ENCODE peak calls at places on chromosomes 6 and 20, in five cellular contexts. One of them, this sample, is unnamed.

GRCh38 chr6:142934190-142934589 is 10.8 kb downstream of the HIVEP2 start:
- DNase-seq in osteoblast: no peak
- DNase-seq in H9: no peak
- DNase-seq in HepG2: no peak
- DNase-seq in fibroblast of lung: no peak
- DNase-seq in this sample: no peak

GRCh38 chr6:14709900-14710299 is 536.0 kb upstream of the JARID2 start:
- DNase-seq in H9: no peak
- DNase-seq in fibroblast of lung: no peak
- DNase-seq in HepG2: no peak
- DNase-seq in osteoblast: no peak
- DNase-seq in this sample: no peak

GRCh38 chr6:158674342-158674969 is 24.6 kb downstream of the SYTL3 start:
- DNase-seq in osteoblast: peak; percentile 43
- DNase-seq in H9: no peak
- DNase-seq in HepG2: no peak
- DNase-seq in fibroblast of lung: no peak
- DNase-seq in this sample: no peak

GRCh38 chr20:56513807-56514150 is 10.8 kb upstream of the FAM209A start:
- DNase-seq in fibroblast of lung: no peak
- DNase-seq in H9: no peak
- DNase-seq in HepG2: no peak
- DNase-seq in osteoblast: no peak
- DNase-seq in this sample: no peak

GRCh38 chr6:124356811-124357210 is 553.1 kb downstream of the NKAIN2 start:
- DNase-seq in HepG2: no peak
- DNase-seq in H9: no peak
- DNase-seq in osteoblast: no peak
- DNase-seq in fibroblast of lung: no peak
- DNase-seq in this sample: no peak

GRCh38 chr6:137927777-137928218 is 60.7 kb downstream of the TNFAIP3 start:
- DNase-seq in HepG2: no peak
- DNase-seq in fibroblast of lung: peak; percentile 15
- DNase-seq in osteoblast: no peak
- DNase-seq in H9: no peak
- DNase-seq in this sample: peak; percentile 52

GRCh38 chr6:133977983-133978895 is 25.2 kb downstream of the TBPL1 start:
- DNase-seq in fibroblast of lung: peak; percentile 79
- DNase-seq in H9: no peak
- DNase-seq in HepG2: no peak
- DNase-seq in osteoblast: no peak
- DNase-seq in this sample: peak; percentile 59

GRCh38 chr20:52196845-52197244 is 5.3 kb upstream of the ZFP64 start:
- DNase-seq in osteoblast: no peak
- DNase-seq in HepG2: no peak
- DNase-seq in fibroblast of lung: no peak
- DNase-seq in H9: no peak
- DNase-seq in this sample: no peak

GRCh38 chr6:73525546-73526330 is 4.9 kb upstream of the EEF1A1 start:
- DNase-seq in fibroblast of lung: peak; percentile 18
- DNase-seq in HepG2: no peak
- DNase-seq in osteoblast: no peak
- DNase-seq in H9: no peak
- DNase-seq in this sample: no peak

GRCh38 chr6:139376604-139377218 is 2.3 kb upstream of the CITED2 start:
- DNase-seq in osteoblast: no peak
- DNase-seq in fibroblast of lung: peak; percentile 68
- DNase-seq in HepG2: peak; percentile 48
- DNase-seq in H9: no peak
- DNase-seq in this sample: peak; percentile 6

GRCh38 chr6:168196881-168197635 is 118.0 kb upstream of the FRMD1 start:
- DNase-seq in osteoblast: no peak
- DNase-seq in fibroblast of lung: no peak
- DNase-seq in H9: peak; percentile 20
- DNase-seq in HepG2: no peak
- DNase-seq in this sample: no peak

GRCh38 chr20:63562461-63563185 is 8.7 kb downstream of the FNDC11 start:
- DNase-seq in HepG2: no peak
- DNase-seq in fibroblast of lung: no peak
- DNase-seq in H9: no peak
- DNase-seq in osteoblast: no peak
- DNase-seq in this sample: no peak

GRCh38 chr6:41527721-41528408 is 18.3 kb upstream of the FOXP4 start:
- DNase-seq in H9: no peak
- DNase-seq in osteoblast: peak; percentile 90
- DNase-seq in HepG2: peak; percentile 41
- DNase-seq in fibroblast of lung: peak; percentile 7
- DNase-seq in this sample: peak; percentile 48

GRCh38 chr6:40631760-40632159 is 44.6 kb upstream of the LRFN2 start:
- DNase-seq in HepG2: no peak
- DNase-seq in fibroblast of lung: no peak
- DNase-seq in osteoblast: no peak
- DNase-seq in H9: no peak
- DNase-seq in this sample: no peak

GRCh38 chr6:15453622-15454021 is 207.8 kb downstream of the JARID2 start:
- DNase-seq in osteoblast: no peak
- DNase-seq in fibroblast of lung: no peak
- DNase-seq in H9: no peak
- DNase-seq in HepG2: no peak
- DNase-seq in this sample: no peak

GRCh38 chr6:144349690-144350132 is 64.6 kb downstream of the UTRN start:
- DNase-seq in H9: no peak
- DNase-seq in fibroblast of lung: peak; percentile 42
- DNase-seq in osteoblast: peak; percentile 81
- DNase-seq in HepG2: peak; percentile 81
- DNase-seq in this sample: peak; percentile 100

GRCh38 chr6:74091133-74091793 is 395.3 kb downstream of the CD109 start:
- DNase-seq in HepG2: peak; percentile 45
- DNase-seq in H9: no peak
- DNase-seq in osteoblast: no peak
- DNase-seq in fibroblast of lung: peak; percentile 63
- DNase-seq in this sample: peak; percentile 57

GRCh38 chr20:23086931-23087411 is 847 bp upstream of the CD93 start:
- DNase-seq in HepG2: no peak
- DNase-seq in fibroblast of lung: no peak
- DNase-seq in H9: no peak
- DNase-seq in osteoblast: peak; percentile 80
- DNase-seq in this sample: peak; percentile 69

GRCh38 chr6:44800171-44800671 is 412.7 kb downstream of the CDC5L start:
- DNase-seq in fibroblast of lung: peak; percentile 55
- DNase-seq in HepG2: peak; percentile 18
- DNase-seq in H9: no peak
- DNase-seq in osteoblast: peak; percentile 76
- DNase-seq in this sample: no peak

GRCh38 chr6:28775405-28776129 is 148.2 kb downstream of the TRIM27 start:
- DNase-seq in fibroblast of lung: no peak
- DNase-seq in H9: peak; percentile 54
- DNase-seq in osteoblast: no peak
- DNase-seq in HepG2: no peak
- DNase-seq in this sample: no peak

GRCh38 chr6:147699637-147700036 is 191.1 kb downstream of the SAMD5 start:
- DNase-seq in HepG2: no peak
- DNase-seq in fibroblast of lung: peak; percentile 54
- DNase-seq in H9: no peak
- DNase-seq in osteoblast: no peak
- DNase-seq in this sample: peak; percentile 55

GRCh38 chr6:96947055-96947454 is 22.5 kb downstream of the KLHL32 start:
- DNase-seq in H9: no peak
- DNase-seq in osteoblast: no peak
- DNase-seq in fibroblast of lung: no peak
- DNase-seq in HepG2: no peak
- DNase-seq in this sample: no peak

GRCh38 chr6:4225207-4225872 is 90.0 kb upstream of the ECI2 start:
- DNase-seq in H9: peak; percentile 40
- DNase-seq in fibroblast of lung: peak; percentile 31
- DNase-seq in HepG2: peak; percentile 27
- DNase-seq in osteoblast: no peak
- DNase-seq in this sample: no peak

GRCh38 chr6:136950436-136950835 is 28.3 kb downstream of the SLC35D3 start:
- DNase-seq in H9: no peak
- DNase-seq in osteoblast: no peak
- DNase-seq in HepG2: no peak
- DNase-seq in fibroblast of lung: no peak
- DNase-seq in this sample: no peak

GRCh38 chr6:14849224-14849623 is 396.6 kb upstream of the JARID2 start:
- DNase-seq in osteoblast: peak; percentile 66
- DNase-seq in H9: no peak
- DNase-seq in fibroblast of lung: no peak
- DNase-seq in HepG2: no peak
- DNase-seq in this sample: no peak

GRCh38 chr6:42547407-42548329 is 16.2 kb upstream of the UBR2 start:
- DNase-seq in H9: peak; percentile 86
- DNase-seq in HepG2: peak; percentile 48
- DNase-seq in fibroblast of lung: peak; percentile 80
- DNase-seq in osteoblast: peak; percentile 98
- DNase-seq in this sample: peak; percentile 87

GRCh38 chr20:208937-209566 is 18.0 kb upstream of the DEFB129 start:
- DNase-seq in H9: no peak
- DNase-seq in fibroblast of lung: peak; percentile 83
- DNase-seq in osteoblast: peak; percentile 60
- DNase-seq in HepG2: peak; percentile 64
- DNase-seq in this sample: peak; percentile 66

GRCh38 chr20:13684566-13685222 is 46.0 kb upstream of the TASP1 start:
- DNase-seq in HepG2: no peak
- DNase-seq in H9: no peak
- DNase-seq in osteoblast: peak; percentile 78
- DNase-seq in fibroblast of lung: no peak
- DNase-seq in this sample: no peak

GRCh38 chr6:40373267-40373666 is 213.9 kb downstream of the LRFN2 start:
- DNase-seq in HepG2: no peak
- DNase-seq in H9: no peak
- DNase-seq in osteoblast: no peak
- DNase-seq in fibroblast of lung: no peak
- DNase-seq in this sample: no peak

GRCh38 chr6:7505196-7505699 is 36.2 kb upstream of the DSP start:
- DNase-seq in osteoblast: peak; percentile 81
- DNase-seq in H9: peak; percentile 92
- DNase-seq in HepG2: peak; percentile 65
- DNase-seq in fibroblast of lung: peak; percentile 12
- DNase-seq in this sample: peak; percentile 6

GRCh38 chr20:6664574-6664973 is 102.9 kb upstream of the BMP2 start:
- DNase-seq in osteoblast: no peak
- DNase-seq in fibroblast of lung: no peak
- DNase-seq in HepG2: no peak
- DNase-seq in H9: no peak
- DNase-seq in this sample: no peak

GRCh38 chr6:90110971-90111370 is 185.7 kb downstream of the BACH2 start:
- DNase-seq in fibroblast of lung: no peak
- DNase-seq in HepG2: no peak
- DNase-seq in H9: no peak
- DNase-seq in osteoblast: no peak
- DNase-seq in this sample: no peak

GRCh38 chr6:16338577-16339262 is 100.3 kb downstream of the GMPR start:
- DNase-seq in HepG2: no peak
- DNase-seq in fibroblast of lung: peak; percentile 99
- DNase-seq in H9: no peak
- DNase-seq in osteoblast: peak; percentile 98
- DNase-seq in this sample: peak; percentile 98

GRCh38 chr6:159996626-159997497 is 28.0 kb downstream of the IGF2R start:
- DNase-seq in osteoblast: no peak
- DNase-seq in fibroblast of lung: no peak
- DNase-seq in HepG2: no peak
- DNase-seq in H9: no peak
- DNase-seq in this sample: no peak
- H3K79me2 ChIP-seq in osteoblast: peaks cover 97% of the 10 kb centered on the region
- H3K79me2 ChIP-seq in fibroblast of lung: peaks cover 47% of the 10 kb centered on the region
- H3K79me2 ChIP-seq in HepG2: peaks cover 98% of the 10 kb centered on the region
- H3K79me2 ChIP-seq in H9: peaks cover 12% of the 10 kb centered on the region
- H3K79me2 ChIP-seq in this sample: peaks cover 2% of the 10 kb centered on the region

GRCh38 chr20:40692240-40693011 is 3.4 kb upstream of the MAFB start:
- DNase-seq in HepG2: no peak
- DNase-seq in fibroblast of lung: no peak
- DNase-seq in H9: peak; percentile 38
- DNase-seq in osteoblast: no peak
- DNase-seq in this sample: no peak
- H3K27me3 ChIP-seq in HepG2: peaks cover 33% of the 10 kb centered on the region
- H3K27me3 ChIP-seq in fibroblast of lung: peaks cover 20% of the 10 kb centered on the region
- H3K27me3 ChIP-seq in H9: peaks cover 73% of the 10 kb centered on the region
- H3K27me3 ChIP-seq in osteoblast: peaks cover 29% of the 10 kb centered on the region
- H3K27me3 ChIP-seq in this sample: peaks cover 52% of the 10 kb centered on the region

GRCh38 chr6:37994238-37994637 is 174.7 kb downstream of the ZFAND3 start:
- DNase-seq in osteoblast: peak; percentile 45
- DNase-seq in H9: no peak
- DNase-seq in HepG2: no peak
- DNase-seq in fibroblast of lung: no peak
- DNase-seq in this sample: peak; percentile 52
- H3K79me2 ChIP-seq in osteoblast: peaks cover 95% of the 10 kb centered on the region
- H3K79me2 ChIP-seq in H9: no peaks in the 10 kb centered on the region
- H3K79me2 ChIP-seq in HepG2: peaks cover 30% of the 10 kb centered on the region
- H3K79me2 ChIP-seq in fibroblast of lung: peaks cover 50% of the 10 kb centered on the region
- H3K79me2 ChIP-seq in this sample: peaks cover 74% of the 10 kb centered on the region

DNA sequence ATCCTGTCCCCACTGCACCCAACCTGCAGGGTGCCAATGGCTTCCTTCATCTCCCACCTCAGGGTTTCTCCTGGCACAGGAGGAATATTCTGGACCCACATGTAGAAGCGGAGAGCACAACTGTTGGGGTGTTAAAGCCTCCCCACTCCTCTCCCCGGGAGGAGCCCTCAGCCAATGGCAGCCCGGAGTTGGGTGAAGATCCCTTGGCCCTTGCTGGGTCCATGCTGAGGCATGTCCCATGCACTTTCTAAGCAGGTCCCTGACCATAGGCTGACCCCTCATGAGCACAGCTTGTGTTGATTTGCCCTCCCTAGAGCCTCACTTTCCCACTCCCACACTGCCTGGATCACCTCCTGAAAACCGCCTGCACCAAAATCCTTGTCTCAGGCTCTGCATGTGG is 97.2 kb upstream of the PMEPA1 start:
- DNase-seq in osteoblast: peak; percentile 61
- DNase-seq in HepG2: no peak
- DNase-seq in fibroblast of lung: no peak
- DNase-seq in H9: no peak
- DNase-seq in this sample: no peak
- H3K27me3 ChIP-seq in osteoblast: peaks cover 8% of the 10 kb centered on the region
- H3K27me3 ChIP-seq in HepG2: peaks cover 47% of the 10 kb centered on the region
- H3K27me3 ChIP-seq in fibroblast of lung: no peaks in the 10 kb centered on the region
- H3K27me3 ChIP-seq in H9: no peaks in the 10 kb centered on the region
- H3K27me3 ChIP-seq in this sample: peaks cover 2% of the 10 kb centered on the region